ENCODE peak calls at places on chromosome 21, in nine cellular contexts. One of them, this sample, is unnamed.

GRCh38 chr21:44801468-44802395 is at the start of gene UBE2G2:
- DNase-seq in esophagus squamous epithelium: no peak
- DNase-seq in dorsolateral prefrontal cortex: peak
- DNase-seq in IMR-90: peak
- DNase-seq in bronchial epithelial cell: peak
- DNase-seq in prostate gland: peak
- DNase-seq in AG04450: no peak
- DNase-seq in A549: peak
- DNase-seq in fibroblast of mammary gland: peak
- DNase-seq in this sample: peak

GRCh38 chr21:45995686-45996179 is 14.2 kb downstream of the COL6A1 start:
- DNase-seq in esophagus squamous epithelium: no peak
- DNase-seq in dorsolateral prefrontal cortex: peak
- DNase-seq in IMR-90: no peak
- DNase-seq in bronchial epithelial cell: no peak
- DNase-seq in prostate gland: no peak
- DNase-seq in AG04450: no peak
- DNase-seq in A549: no peak
- DNase-seq in fibroblast of mammary gland: peak
- DNase-seq in this sample: no peak

GRCh38 chr21:42760977-42761751 is 107.7 kb downstream of the PDE9A start:
- DNase-seq in esophagus squamous epithelium: no peak
- DNase-seq in dorsolateral prefrontal cortex: no peak
- DNase-seq in IMR-90: no peak
- DNase-seq in bronchial epithelial cell: no peak
- DNase-seq in prostate gland: no peak
- DNase-seq in AG04450: no peak
- DNase-seq in A549: no peak
- DNase-seq in fibroblast of mammary gland: no peak
- DNase-seq in this sample: no peak

GRCh38 chr21:42093991-42094417 is 22.9 kb downstream of the UMODL1 start:
- DNase-seq in esophagus squamous epithelium: no peak
- DNase-seq in dorsolateral prefrontal cortex: no peak
- DNase-seq in IMR-90: peak
- DNase-seq in bronchial epithelial cell: peak
- DNase-seq in prostate gland: peak
- DNase-seq in AG04450: peak
- DNase-seq in A549: no peak
- DNase-seq in fibroblast of mammary gland: peak
- DNase-seq in this sample: no peak

GRCh38 chr21:14842641-14843040 is 222.2 kb downstream of the NRIP1 start:
- DNase-seq in esophagus squamous epithelium: no peak
- DNase-seq in dorsolateral prefrontal cortex: no peak
- DNase-seq in IMR-90: no peak
- DNase-seq in bronchial epithelial cell: no peak
- DNase-seq in prostate gland: no peak
- DNase-seq in AG04450: no peak
- DNase-seq in A549: no peak
- DNase-seq in fibroblast of mammary gland: no peak
- DNase-seq in this sample: no peak

GRCh38 chr21:33380483-33380998 is 22.7 kb upstream of the IFNGR2 start:
- DNase-seq in esophagus squamous epithelium: peak
- DNase-seq in dorsolateral prefrontal cortex: peak
- DNase-seq in IMR-90: peak
- DNase-seq in bronchial epithelial cell: peak
- DNase-seq in prostate gland: peak
- DNase-seq in AG04450: no peak
- DNase-seq in A549: peak
- DNase-seq in fibroblast of mammary gland: peak
- DNase-seq in this sample: peak

GRCh38 chr21:41798326-41798725 is 31.5 kb upstream of the RIPK4 start:
- DNase-seq in esophagus squamous epithelium: no peak
- DNase-seq in dorsolateral prefrontal cortex: no peak
- DNase-seq in IMR-90: no peak
- DNase-seq in bronchial epithelial cell: no peak
- DNase-seq in prostate gland: no peak
- DNase-seq in AG04450: no peak
- DNase-seq in A549: no peak
- DNase-seq in fibroblast of mammary gland: no peak
- DNase-seq in this sample: no peak

GRCh38 chr21:15751561-15751960 is 21.8 kb downstream of the USP25 start:
- DNase-seq in esophagus squamous epithelium: no peak
- DNase-seq in dorsolateral prefrontal cortex: no peak
- DNase-seq in IMR-90: no peak
- DNase-seq in bronchial epithelial cell: no peak
- DNase-seq in prostate gland: no peak
- DNase-seq in AG04450: no peak
- DNase-seq in A549: no peak
- DNase-seq in fibroblast of mammary gland: no peak
- DNase-seq in this sample: no peak

GRCh38 chr21:41768371-41769042 is 1.7 kb upstream of the RIPK4 start:
- DNase-seq in esophagus squamous epithelium: no peak
- DNase-seq in dorsolateral prefrontal cortex: no peak
- DNase-seq in IMR-90: peak
- DNase-seq in bronchial epithelial cell: peak
- DNase-seq in prostate gland: no peak
- DNase-seq in AG04450: peak
- DNase-seq in A549: peak
- DNase-seq in fibroblast of mammary gland: peak
- DNase-seq in this sample: no peak

GRCh38 chr21:41318218-41318617 is 1.6 kb downstream of the FAM3B start:
- DNase-seq in esophagus squamous epithelium: no peak
- DNase-seq in dorsolateral prefrontal cortex: no peak
- DNase-seq in IMR-90: no peak
- DNase-seq in bronchial epithelial cell: no peak
- DNase-seq in prostate gland: no peak
- DNase-seq in AG04450: no peak
- DNase-seq in A549: no peak
- DNase-seq in fibroblast of mammary gland: no peak
- DNase-seq in this sample: no peak

GRCh38 chr21:43992121-43992520 is 20.0 kb upstream of the TRAPPC10 start:
- DNase-seq in esophagus squamous epithelium: no peak
- DNase-seq in dorsolateral prefrontal cortex: no peak
- DNase-seq in IMR-90: no peak
- DNase-seq in bronchial epithelial cell: no peak
- DNase-seq in prostate gland: no peak
- DNase-seq in AG04450: no peak
- DNase-seq in A549: no peak
- DNase-seq in fibroblast of mammary gland: no peak
- DNase-seq in this sample: no peak

GRCh38 chr21:44436958-44437357 is 18.4 kb upstream of the LRRC3 start:
- DNase-seq in esophagus squamous epithelium: no peak
- DNase-seq in dorsolateral prefrontal cortex: no peak
- DNase-seq in IMR-90: no peak
- DNase-seq in bronchial epithelial cell: no peak
- DNase-seq in prostate gland: no peak
- DNase-seq in AG04450: no peak
- DNase-seq in A549: no peak
- DNase-seq in fibroblast of mammary gland: no peak
- DNase-seq in this sample: no peak

GRCh38 chr21:28657576-28657975 is 335.1 kb downstream of the LTN1 start:
- DNase-seq in esophagus squamous epithelium: no peak
- DNase-seq in dorsolateral prefrontal cortex: no peak
- DNase-seq in IMR-90: no peak
- DNase-seq in bronchial epithelial cell: no peak
- DNase-seq in prostate gland: no peak
- DNase-seq in AG04450: no peak
- DNase-seq in A549: no peak
- DNase-seq in fibroblast of mammary gland: no peak
- DNase-seq in this sample: no peak

GRCh38 chr21:41743321-41744027 is 23.4 kb downstream of the RIPK4 start:
- DNase-seq in esophagus squamous epithelium: no peak
- DNase-seq in dorsolateral prefrontal cortex: no peak
- DNase-seq in IMR-90: no peak
- DNase-seq in bronchial epithelial cell: no peak
- DNase-seq in prostate gland: no peak
- DNase-seq in AG04450: no peak
- DNase-seq in A549: no peak
- DNase-seq in fibroblast of mammary gland: no peak
- DNase-seq in this sample: no peak

GRCh38 chr21:32520885-32521735 is 64.2 kb downstream of the TCP10L start:
- DNase-seq in esophagus squamous epithelium: no peak
- DNase-seq in dorsolateral prefrontal cortex: peak
- DNase-seq in IMR-90: peak
- DNase-seq in bronchial epithelial cell: peak
- DNase-seq in prostate gland: peak
- DNase-seq in AG04450: peak
- DNase-seq in A549: peak
- DNase-seq in fibroblast of mammary gland: peak
- DNase-seq in this sample: no peak

GRCh38 chr21:44697811-44698734 is 1.1 kb downstream of the KRTAP10-12 start:
- DNase-seq in esophagus squamous epithelium: no peak
- DNase-seq in dorsolateral prefrontal cortex: no peak
- DNase-seq in IMR-90: no peak
- DNase-seq in bronchial epithelial cell: no peak
- DNase-seq in prostate gland: no peak
- DNase-seq in AG04450: no peak
- DNase-seq in A549: no peak
- DNase-seq in fibroblast of mammary gland: no peak
- DNase-seq in this sample: no peak

GRCh38 chr21:26826801-26827200 is 18.4 kb downstream of the ADAMTS1 start:
- DNase-seq in esophagus squamous epithelium: no peak
- DNase-seq in dorsolateral prefrontal cortex: no peak
- DNase-seq in IMR-90: no peak
- DNase-seq in bronchial epithelial cell: peak
- DNase-seq in prostate gland: no peak
- DNase-seq in AG04450: no peak
- DNase-seq in A549: no peak
- DNase-seq in fibroblast of mammary gland: no peak
- DNase-seq in this sample: no peak

GRCh38 chr21:46229133-46229922 is 754 bp upstream of the LSS start:
- DNase-seq in esophagus squamous epithelium: no peak
- DNase-seq in dorsolateral prefrontal cortex: no peak
- DNase-seq in IMR-90: no peak
- DNase-seq in bronchial epithelial cell: no peak
- DNase-seq in prostate gland: no peak
- DNase-seq in AG04450: no peak
- DNase-seq in A549: no peak
- DNase-seq in fibroblast of mammary gland: no peak
- DNase-seq in this sample: no peak

GRCh38 chr21:46322351-46323226 is 1.1 kb downstream of the C21orf58 start:
- DNase-seq in esophagus squamous epithelium: no peak
- DNase-seq in dorsolateral prefrontal cortex: no peak
- DNase-seq in IMR-90: peak
- DNase-seq in bronchial epithelial cell: peak
- DNase-seq in prostate gland: no peak
- DNase-seq in AG04450: no peak
- DNase-seq in A549: peak
- DNase-seq in fibroblast of mammary gland: peak
- DNase-seq in this sample: no peak

GRCh38 chr21:32371913-32372314 is 20.9 kb downstream of the URB1 start:
- DNase-seq in esophagus squamous epithelium: no peak
- DNase-seq in dorsolateral prefrontal cortex: no peak
- DNase-seq in IMR-90: peak
- DNase-seq in bronchial epithelial cell: peak
- DNase-seq in prostate gland: peak
- DNase-seq in AG04450: peak
- DNase-seq in A549: peak
- DNase-seq in fibroblast of mammary gland: peak
- DNase-seq in this sample: no peak

GRCh38 chr21:42414928-42415769 is 11.4 kb downstream of the UBASH3A start:
- DNase-seq in esophagus squamous epithelium: no peak
- DNase-seq in dorsolateral prefrontal cortex: no peak
- DNase-seq in IMR-90: peak
- DNase-seq in bronchial epithelial cell: peak
- DNase-seq in prostate gland: no peak
- DNase-seq in AG04450: no peak
- DNase-seq in A549: peak
- DNase-seq in fibroblast of mammary gland: peak
- DNase-seq in this sample: peak

GRCh38 chr21:37797403-37797802 is 118.9 kb downstream of the KCNJ6 start:
- DNase-seq in esophagus squamous epithelium: no peak
- DNase-seq in dorsolateral prefrontal cortex: no peak
- DNase-seq in IMR-90: no peak
- DNase-seq in bronchial epithelial cell: no peak
- DNase-seq in prostate gland: no peak
- DNase-seq in AG04450: no peak
- DNase-seq in A549: no peak
- DNase-seq in fibroblast of mammary gland: no peak
- DNase-seq in this sample: no peak
- TF ChIP-seq CTCF in esophagus squamous epithelium: no peak
- TF ChIP-seq CTCF in dorsolateral prefrontal cortex: no peak
- TF ChIP-seq CTCF in IMR-90: no peak
- TF ChIP-seq CTCF in bronchial epithelial cell: no peak
- TF ChIP-seq CTCF in prostate gland: no peak
- TF ChIP-seq CTCF in AG04450: no peak
- TF ChIP-seq CTCF in A549: no peak
- TF ChIP-seq CTCF in fibroblast of mammary gland: no peak
- TF ChIP-seq CTCF in this sample: no peak

DNA sequence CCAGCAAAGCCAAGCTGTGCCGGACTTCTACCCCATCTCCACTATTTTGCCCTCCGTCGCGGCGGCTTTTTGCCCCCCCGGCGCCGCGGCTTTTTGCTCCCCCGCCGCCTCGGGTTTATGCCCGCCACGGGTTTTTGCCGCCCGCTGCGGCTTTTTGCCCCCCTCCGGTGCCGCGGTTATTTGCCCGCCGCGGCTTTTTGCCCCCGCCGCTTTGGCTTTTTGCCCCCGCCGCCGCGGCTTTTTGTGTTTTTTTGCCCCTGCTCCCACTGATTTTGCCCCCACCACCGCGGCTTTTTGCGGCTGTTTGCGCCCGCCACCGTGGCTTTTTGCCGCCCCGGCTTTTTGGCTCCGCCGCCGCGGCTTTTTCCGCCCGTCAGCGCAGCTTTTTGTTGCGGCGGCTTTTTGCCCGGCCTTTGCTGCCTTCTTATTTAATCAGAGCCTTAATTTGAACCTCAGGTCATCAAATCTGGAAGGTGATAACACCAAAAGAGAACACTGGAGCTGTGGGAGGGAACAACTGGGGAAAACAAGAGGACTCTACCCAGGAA is 106.0 kb downstream of the TPTE start:
- DNase-seq in esophagus squamous epithelium: no peak
- DNase-seq in dorsolateral prefrontal cortex: no peak
- DNase-seq in IMR-90: no peak
- DNase-seq in bronchial epithelial cell: no peak
- DNase-seq in prostate gland: no peak
- DNase-seq in AG04450: no peak
- DNase-seq in A549: no peak
- DNase-seq in fibroblast of mammary gland: no peak
- DNase-seq in this sample: no peak
- H3K4me3 ChIP-seq in esophagus squamous epithelium: no peak
- H3K4me3 ChIP-seq in dorsolateral prefrontal cortex: no peak
- H3K4me3 ChIP-seq in IMR-90: no peak
- H3K4me3 ChIP-seq in bronchial epithelial cell: no peak
- H3K4me3 ChIP-seq in prostate gland: no peak
- H3K4me3 ChIP-seq in AG04450: no peak
- H3K4me3 ChIP-seq in A549: no peak
- H3K4me3 ChIP-seq in fibroblast of mammary gland: no peak
- H3K4me3 ChIP-seq in this sample: no peak

GRCh38 chr21:25790122-25790951 is 55.6 kb downstream of the GABPA start:
- DNase-seq in esophagus squamous epithelium: no peak
- DNase-seq in dorsolateral prefrontal cortex: no peak
- DNase-seq in IMR-90: peak
- DNase-seq in bronchial epithelial cell: peak
- DNase-seq in prostate gland: no peak
- DNase-seq in AG04450: no peak
- DNase-seq in A549: peak
- DNase-seq in fibroblast of mammary gland: peak
- DNase-seq in this sample: no peak
- TF ChIP-seq CTCF in esophagus squamous epithelium: peak
- TF ChIP-seq CTCF in dorsolateral prefrontal cortex: peak
- TF ChIP-seq CTCF in IMR-90: peak
- TF ChIP-seq CTCF in bronchial epithelial cell: peak
- TF ChIP-seq CTCF in prostate gland: no peak
- TF ChIP-seq CTCF in AG04450: peak
- TF ChIP-seq CTCF in A549: peak
- TF ChIP-seq CTCF in fibroblast of mammary gland: peak
- TF ChIP-seq CTCF in this sample: peak

GRCh38 chr21:38249879-38250278 is 6.9 kb upstream of the KCNJ15 start:
- DNase-seq in esophagus squamous epithelium: no peak
- DNase-seq in dorsolateral prefrontal cortex: no peak
- DNase-seq in IMR-90: no peak
- DNase-seq in bronchial epithelial cell: no peak
- DNase-seq in prostate gland: no peak
- DNase-seq in AG04450: no peak
- DNase-seq in A549: no peak
- DNase-seq in fibroblast of mammary gland: no peak
- DNase-seq in this sample: no peak
- H3K4me3 ChIP-seq in esophagus squamous epithelium: no peak
- H3K4me3 ChIP-seq in dorsolateral prefrontal cortex: no peak
- H3K4me3 ChIP-seq in IMR-90: no peak
- H3K4me3 ChIP-seq in bronchial epithelial cell: no peak
- H3K4me3 ChIP-seq in prostate gland: no peak
- H3K4me3 ChIP-seq in AG04450: no peak
- H3K4me3 ChIP-seq in A549: no peak
- H3K4me3 ChIP-seq in fibroblast of mammary gland: no peak
- H3K4me3 ChIP-seq in this sample: no peak

This sample was measured in GM12864.